ENCODE peak calls at places on chromosome 13, in four cellular contexts. S, C, V and P are unnamed samples.
A peak's percentile ranks its signal among the peaks of the same experiment; 100 is the strongest.

GRCh38 chr13:112959206-112959605 is 9.8 kb upstream of the MCF2L start:
- DNase-seq in S (no peak), C (no peak), V (no peak), P (no peak)

GRCh38 chr13:25018729-25019115 is 77.2 kb upstream of the PABPC3 start:
- DNase-seq in S (no peak), C (no peak), V (no peak), P (no peak)

GRCh38 chr13:90519157-90519556 is 828.3 kb upstream of the MIR17HG start:
- DNase-seq in S (no peak), C (no peak), V (no peak), P (no peak)

GRCh38 chr13:34464011-34464410 is 478.1 kb upstream of the NBEA start:
- DNase-seq in S (no peak), C (no peak), V (no peak), P (no peak)

GRCh38 chr13:34671136-34671535 is 270.9 kb upstream of the NBEA start:
- DNase-seq in S (no peak), C (no peak), V (no peak), P (no peak)

GRCh38 chr13:34411881-34412280 is 530.2 kb upstream of the NBEA start:
- DNase-seq in S (no peak), C (no peak), V (no peak), P (no peak)

GRCh38 chr13:80437212-80437611 is 96.3 kb upstream of the SPRY2 start:
- DNase-seq in S (no peak), C (no peak), V (no peak), P (no peak)

GRCh38 chr13:35388456-35388855 is 88.0 kb downstream of the MAB21L1 start:
- DNase-seq in S (no peak), C (no peak), V (no peak), P (no peak)

GRCh38 chr13:113630296-113630695 is 27.7 kb downstream of the ATP4B start:
- DNase-seq in S (no peak), C (no peak), V (no peak), P (no peak)

GRCh38 chr13:79477968-79478367 is 3.0 kb upstream of the NDFIP2 start:
- DNase-seq in S (no peak), C (peak; percentile 55), V (no peak), P (no peak)

GRCh38 chr13:41505209-41505835 is 48.0 kb downstream of the RGCC start:
- DNase-seq in S (no peak), C (no peak), V (no peak), P (no peak)

GRCh38 chr13:102620512-102620911 is 23.7 kb downstream of the TPP2 start:
- DNase-seq in S (no peak), C (no peak), V (no peak), P (no peak)

GRCh38 chr13:104571161-104571889 is 1505.1 kb upstream of the SLC10A2 start:
- DNase-seq in S (no peak), C (peak; percentile 90), V (no peak), P (no peak)

GRCh38 chr13:23516706-23517105 is 53.5 kb upstream of the TNFRSF19 start:
- DNase-seq in S (no peak), C (no peak), V (no peak), P (no peak)

GRCh38 chr13:113973218-113974164 is at the start of gene C13orf46:
- DNase-seq in S (no peak), C (no peak), V (no peak), P (no peak)

GRCh38 chr13:73903561-73903960 is 230.6 kb downstream of the KLF12 start:
- DNase-seq in S (no peak), C (no peak), V (no peak), P (no peak)

GRCh38 chr13:44048326-44048725 is 168.6 kb downstream of the LACC1 start:
- DNase-seq in S (no peak), C (no peak), V (no peak), P (no peak)

GRCh38 chr13:45737571-45738002 is 35.5 kb downstream of the CBY2 start:
- DNase-seq in S (no peak), C (peak; percentile 94), V (no peak), P (peak; percentile 67)

GRCh38 chr13:48775804-48776203 is 122.1 kb downstream of the CYSLTR2 start:
- DNase-seq in S (no peak), C (peak; percentile 36), V (no peak), P (no peak)

GRCh38 chr13:95440441-95441088 is 112.0 kb upstream of the CLDN10 start:
- DNase-seq in S (no peak), C (no peak), V (no peak), P (no peak)

GRCh38 chr13:39874331-39875055 is 219.0 kb downstream of the COG6 start:
- DNase-seq in S (no peak), C (no peak), V (no peak), P (no peak)

GRCh38 chr13:39876258-39876657 is 220.8 kb downstream of the COG6 start:
- DNase-seq in S (no peak), C (peak; percentile 26), V (no peak), P (no peak)

GRCh38 chr13:39875583-39875982 is 220.1 kb downstream of the COG6 start:
- DNase-seq in S (no peak), C (no peak), V (no peak), P (no peak)

GRCh38 chr13:39877134-39877533 is 221.7 kb downstream of the COG6 start:
- DNase-seq in S (no peak), C (no peak), V (no peak), P (no peak)

DNA sequence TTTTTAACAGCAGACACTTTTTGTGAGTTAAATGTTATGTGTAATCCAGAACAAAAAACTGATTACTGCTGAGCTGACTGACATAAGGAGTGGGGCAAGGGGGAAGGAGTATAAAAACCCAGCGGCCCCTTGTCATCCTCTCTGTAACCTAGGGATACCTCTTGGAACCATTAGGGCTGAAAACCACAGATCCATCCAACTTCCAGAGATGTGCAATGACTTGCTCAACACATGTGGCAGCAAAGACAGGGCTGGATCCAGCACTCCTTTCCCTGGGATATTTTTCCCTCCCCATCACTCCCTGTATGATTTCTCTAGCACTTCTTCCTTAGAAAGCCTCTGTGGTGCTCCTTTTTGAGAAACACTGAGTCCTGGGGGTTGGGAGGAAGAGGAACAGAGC is 219.6 kb downstream of the COG6 start:
- DNase-seq in S (no peak), C (no peak), V (no peak), P (no peak)
- H3K27ac ChIP-seq in S (no peak overlapping the region), C (no peak overlapping the region), V (no peak overlapping the region), P (no peak overlapping the region)

GRCh38 chr13:75757336-75757735 is 121.2 kb downstream of the LMO7 start:
- DNase-seq in S (no peak), C (no peak), V (no peak), P (no peak)
- H3K27ac ChIP-seq in S (no peak overlapping the region), C (no peak overlapping the region), V (no peak overlapping the region), P (no peak overlapping the region)

DNA sequence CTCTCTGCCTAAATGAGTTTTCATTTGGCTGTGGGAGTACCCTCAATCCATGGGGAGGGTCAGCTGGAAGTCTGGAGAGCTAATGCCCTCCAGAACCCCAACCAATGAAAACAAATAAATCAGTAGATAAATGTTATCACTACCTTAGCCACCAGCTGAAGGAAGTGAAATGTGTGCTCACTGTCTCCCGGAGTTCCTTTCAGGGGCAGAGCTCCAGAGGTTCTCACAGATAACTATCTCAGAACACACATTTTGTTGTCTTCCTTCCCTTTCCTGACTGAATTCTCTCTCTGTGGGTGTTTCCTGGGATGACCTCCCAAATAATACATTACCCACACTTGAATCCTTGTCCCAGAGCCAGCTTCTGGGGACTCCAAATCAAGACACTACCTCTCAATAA is 779.6 kb downstream of the DIAPH3 start:
- DNase-seq in S (no peak), C (peak; percentile 83), V (no peak), P (no peak)
- H3K27ac ChIP-seq in S (no peak overlapping the region), C (peak overlapping the region; percentile 19), V (no peak overlapping the region), P (no peak overlapping the region)

GRCh38 chr13:110392510-110393233 is 85.6 kb downstream of the COL4A2 start:
- DNase-seq in S (no peak), C (peak; percentile 69), V (no peak), P (no peak)
- H3K27ac ChIP-seq in S (no peak overlapping the region), C (no peak overlapping the region), V (no peak overlapping the region), P (no peak overlapping the region)

GRCh38 chr13:30615851-30616311 is 1.8 kb upstream of the USPL1 start:
- DNase-seq in S (peak; percentile 32), C (no peak), V (no peak), P (no peak)
- H3K27ac ChIP-seq in S (peak overlapping the region; percentile 94), C (no peak overlapping the region), V (peak overlapping the region; percentile 95), P (peak overlapping the region; percentile 95)

GRCh38 chr13:109666656-109667448 is 119.5 kb downstream of the IRS2 start:
- DNase-seq in S (no peak), C (peak; percentile 35), V (no peak), P (no peak)

GRCh38 chr13:109667754-109668360 is 118.5 kb downstream of the IRS2 start:
- DNase-seq in S (no peak), C (peak; percentile 31), V (no peak), P (no peak)

GRCh38 chr13:109668433-109669233 is 117.8 kb downstream of the IRS2 start:
- DNase-seq in S (no peak), C (peak; percentile 71), V (no peak), P (no peak)

GRCh38 chr13:109665211-109665610 is 121.2 kb downstream of the IRS2 start:
- DNase-seq in S (no peak), C (no peak), V (no peak), P (no peak)

DNA sequence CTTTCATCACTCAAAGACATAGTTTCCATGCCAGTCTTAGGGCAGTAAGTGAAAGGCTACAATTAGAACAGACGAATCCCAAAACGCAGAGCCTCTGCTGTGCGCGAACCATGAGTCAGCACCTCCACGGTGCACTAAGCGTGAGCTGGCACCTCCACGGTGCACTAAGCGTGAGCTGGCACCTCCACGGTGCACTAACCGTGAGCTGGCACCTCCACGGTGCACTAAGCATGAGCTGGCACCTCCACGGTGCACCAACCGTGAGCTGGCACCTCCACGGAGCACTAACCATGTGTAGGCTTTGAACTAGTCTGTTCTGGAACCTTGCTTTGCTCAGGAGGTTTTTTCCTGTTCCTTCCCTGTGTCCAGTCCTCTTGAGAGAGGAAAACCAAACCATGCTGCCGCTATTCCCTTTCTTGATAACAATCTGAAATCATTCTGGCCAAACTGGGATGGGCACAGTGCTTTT is 120.6 kb downstream of the IRS2 start:
- DNase-seq in S (no peak), C (no peak), V (no peak), P (no peak)
- H3K27ac ChIP-seq in S (no peak overlapping the region), C (no peak overlapping the region), V (no peak overlapping the region), P (no peak overlapping the region)